ENCODE peak calls at places on chromosomes 12 and 14, in seven cellular contexts. F is neuronal stem cell, Z is GM23338, E is PC-3, R is A549, A is IMR-90, I is fibroblast of lung. L is an unnamed sample.

GRCh38 chr14:61662437-61663311 is 32.6 kb upstream of the HIF1A start:
- DNase-seq in F (no peak), Z (peak; percentile 36), E (peak; percentile 99), R (peak; percentile 76), A (peak; percentile 75), I (peak; percentile 83), L (no peak)

GRCh38 chr12:92905811-92906554 is 23.1 kb downstream of the EEA1 start:
- DNase-seq in F (no peak), Z (no peak), E (no peak), R (no peak), A (peak; percentile 36), I (peak; percentile 26), L (no peak)

GRCh38 chr12:6172086-6172485 is 28.1 kb upstream of the CD9 start:
- DNase-seq in F (no peak), Z (no peak), E (no peak), R (no peak), A (no peak), I (no peak), L (no peak)

GRCh38 chr14:21084988-21085853 is 13.2 kb downstream of the ZNF219 start:
- DNase-seq in F (no peak), Z (no peak), E (peak; percentile 20), R (no peak), A (peak; percentile 91), I (peak; percentile 85), L (no peak)

GRCh38 chr14:69354383-69355154 is 43.5 kb downstream of the ERH start:
- DNase-seq in F (no peak), Z (no peak), E (no peak), R (no peak), A (peak; percentile 5), I (no peak), L (no peak)

GRCh38 chr14:25607095-25607657 is 557.2 kb upstream of the STXBP6 start:
- DNase-seq in F (no peak), Z (peak; percentile 45), E (no peak), R (no peak), A (no peak), I (no peak), L (no peak)

GRCh38 chr12:54723653-54724256 is 75.6 kb upstream of the DCD start:
- DNase-seq in F (no peak), Z (peak; percentile 75), E (peak; percentile 61), R (peak; percentile 28), A (peak; percentile 11), I (peak; percentile 0), L (peak; percentile 46)

GRCh38 chr12:41743835-41744234 is 400.8 kb downstream of the GXYLT1 start:
- DNase-seq in F (no peak), Z (no peak), E (peak; percentile 57), R (peak; percentile 77), A (no peak), I (peak; percentile 40), L (no peak)

GRCh38 chr14:102811254-102811963 is 34.2 kb downstream of the TRAF3 start:
- DNase-seq in F (no peak), Z (no peak), E (no peak), R (no peak), A (no peak), I (no peak), L (no peak)

GRCh38 chr12:33634544-33634943 is 194.9 kb upstream of the SYT10 start:
- DNase-seq in F (no peak), Z (no peak), E (no peak), R (no peak), A (no peak), I (no peak), L (no peak)

GRCh38 chr12:110068654-110069053 is 20.3 kb upstream of the C12orf76 start:
- DNase-seq in F (no peak), Z (no peak), E (no peak), R (no peak), A (no peak), I (no peak), L (no peak)

GRCh38 chr12:57127101-57127709 is 1.1 kb upstream of the LRP1 start:
- DNase-seq in F (peak; percentile 71), Z (peak; percentile 85), E (peak; percentile 62), R (peak; percentile 79), A (no peak), I (no peak), L (peak; percentile 89)

GRCh38 chr14:45051180-45051579 is 32.7 kb upstream of the PRPF39 start:
- DNase-seq in F (no peak), Z (no peak), E (no peak), R (no peak), A (no peak), I (no peak), L (no peak)

GRCh38 chr12:100995201-100995600 is 200.6 kb downstream of the ANO4 start:
- DNase-seq in F (peak; percentile 47), Z (peak; percentile 29), E (peak; percentile 23), R (no peak), A (peak; percentile 50), I (peak; percentile 87), L (no peak)

GRCh38 chr14:24157331-24157730 is 3.7 kb upstream of the IRF9 start:
- DNase-seq in F (no peak), Z (no peak), E (no peak), R (no peak), A (no peak), I (no peak), L (no peak)

GRCh38 chr12:103779410-103780092 is 61.5 kb downstream of the NT5DC3 start:
- DNase-seq in F (no peak), Z (peak; percentile 41), E (no peak), R (no peak), A (peak; percentile 8), I (peak; percentile 59), L (no peak)

GRCh38 chr12:109663766-109664165 is 49.9 kb upstream of the FAM222A start:
- DNase-seq in F (no peak), Z (no peak), E (no peak), R (no peak), A (no peak), I (no peak), L (no peak)

GRCh38 chr12:120416490-120417216 is 21.3 kb upstream of the COX6A1 start:
- DNase-seq in F (no peak), Z (no peak), E (no peak), R (no peak), A (no peak), I (no peak), L (no peak)

GRCh38 chr12:55729592-55730446 is 1.0 kb upstream of the CD63 start:
- DNase-seq in F (peak; percentile 82), Z (peak; percentile 96), E (peak; percentile 93), R (peak; percentile 91), A (peak; percentile 94), I (peak; percentile 95), L (peak; percentile 94)

GRCh38 chr14:59314019-59314608 is 125.6 kb downstream of the DAAM1 start:
- DNase-seq in F (no peak), Z (no peak), E (peak; percentile 76), R (peak; percentile 23), A (no peak), I (no peak), L (no peak)

GRCh38 chr14:59310644-59311043 is 122.2 kb downstream of the DAAM1 start:
- DNase-seq in F (no peak), Z (no peak), E (peak; percentile 82), R (no peak), A (no peak), I (peak; percentile 41), L (no peak)

GRCh38 chr14:59313063-59314018 is 124.9 kb downstream of the DAAM1 start:
- DNase-seq in F (no peak), Z (no peak), E (no peak), R (no peak), A (no peak), I (no peak), L (no peak)

GRCh38 chr14:59309291-59309900 is 120.9 kb downstream of the DAAM1 start:
- DNase-seq in F (no peak), Z (no peak), E (no peak), R (no peak), A (no peak), I (peak; percentile 46), L (no peak)

DNA sequence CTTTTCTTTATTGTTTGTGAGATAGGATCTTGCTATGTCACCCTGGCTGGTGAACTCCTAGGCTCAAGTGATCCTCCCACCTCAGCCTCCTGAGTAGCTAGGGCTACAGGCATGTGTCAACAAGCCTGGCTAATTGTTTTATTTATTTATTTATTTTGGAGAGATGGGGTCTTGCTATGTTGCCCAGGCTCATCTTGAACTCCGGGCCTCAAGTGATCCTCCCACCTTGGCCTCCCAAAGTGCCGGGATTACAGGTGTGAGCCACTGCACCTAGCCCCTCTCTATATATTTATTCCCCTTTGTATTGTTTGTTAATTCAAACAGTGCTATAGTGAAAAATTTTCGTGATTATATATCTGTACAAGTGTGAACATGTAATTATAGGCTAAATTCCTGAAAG is 123.3 kb downstream of the DAAM1 start:
- DNase-seq in F (no peak), Z (no peak), E (no peak), R (no peak), A (no peak), I (no peak), L (no peak)
- H3K4me2 ChIP-seq in F (no peak overlapping the region), Z (no peak overlapping the region), E (no peak overlapping the region), R (no peak overlapping the region), A (no peak overlapping the region), I (no peak overlapping the region), L (no peak overlapping the region)

DNA sequence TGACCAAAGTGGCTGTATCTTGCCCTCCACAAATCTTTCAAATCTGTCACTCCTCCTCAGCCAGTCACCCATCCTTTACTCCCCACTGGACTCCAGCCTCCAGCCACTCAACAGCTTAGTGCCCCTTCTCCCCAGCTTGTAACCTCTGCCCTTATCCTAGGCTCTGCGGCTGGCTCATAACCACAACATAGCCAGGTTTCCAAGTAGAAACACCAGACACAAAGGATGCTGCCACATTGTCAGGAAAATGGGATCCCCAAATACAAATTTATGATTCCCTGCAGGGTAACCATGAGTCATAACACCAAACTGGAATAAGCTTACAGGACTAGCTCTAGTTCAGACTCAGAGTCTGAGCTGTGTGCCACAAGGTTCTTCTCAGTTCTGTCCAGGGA is 15.1 kb downstream of the OXA1L start:
- DNase-seq in F (no peak), Z (no peak), E (peak; percentile 45), R (no peak), A (peak; percentile 43), I (peak; percentile 20), L (no peak)
- H3K4me2 ChIP-seq in F (no peak overlapping the region), Z (no peak overlapping the region), E (no peak overlapping the region), R (no peak overlapping the region), A (no peak overlapping the region), I (no peak overlapping the region), L (no peak overlapping the region)

DNA sequence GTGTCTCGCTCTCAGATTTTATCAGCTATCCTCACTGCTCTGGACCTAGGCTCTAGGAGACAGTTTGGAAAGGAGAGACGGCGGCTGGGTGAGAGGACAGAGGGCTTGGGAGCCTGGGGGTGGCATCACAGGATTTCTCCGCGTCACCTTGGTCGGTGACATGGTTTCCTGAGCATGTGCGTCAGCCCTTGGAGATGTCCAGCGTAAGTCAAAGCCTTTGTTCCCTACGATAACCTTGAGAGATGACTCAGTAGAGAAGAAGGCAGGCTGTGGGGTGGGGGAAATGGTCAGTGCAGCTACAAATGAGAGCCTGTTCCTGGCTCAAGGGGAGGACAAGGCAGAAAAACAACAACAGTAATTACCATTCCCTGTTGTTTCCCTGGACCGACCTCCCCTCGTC is 90.2 kb upstream of the TBX3 start:
- DNase-seq in F (no peak), Z (no peak), E (peak; percentile 31), R (peak; percentile 74), A (peak; percentile 85), I (peak; percentile 82), L (no peak)
- H3K4me2 ChIP-seq in F (no peak overlapping the region), Z (no peak overlapping the region), E (no peak overlapping the region), R (no peak overlapping the region), A (no peak overlapping the region), I (no peak overlapping the region), L (no peak overlapping the region)

DNA sequence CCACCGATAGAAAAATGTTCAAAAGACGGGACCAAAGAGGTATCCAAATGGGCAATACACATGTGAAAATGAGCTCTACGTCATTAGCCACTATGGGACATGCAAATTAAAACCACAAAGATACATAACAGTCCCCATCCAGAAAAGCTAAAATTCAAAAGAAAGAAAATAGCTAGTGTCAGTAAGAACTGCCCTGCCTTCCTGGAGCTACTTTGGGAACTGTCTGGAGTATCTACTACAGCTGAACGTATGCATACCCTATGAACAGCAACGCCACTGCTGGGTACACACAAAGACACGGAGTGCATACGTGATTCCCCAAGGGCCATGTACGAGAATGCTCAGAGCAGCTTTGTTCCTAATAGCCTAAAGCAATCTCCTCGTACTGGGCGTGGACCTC is 25.8 kb upstream of the KRT77 start:
- DNase-seq in F (no peak), Z (no peak), E (no peak), R (no peak), A (no peak), I (no peak), L (no peak)
- H3K4me2 ChIP-seq in F (no peak overlapping the region), Z (no peak overlapping the region), E (no peak overlapping the region), R (no peak overlapping the region), A (no peak overlapping the region), I (no peak overlapping the region), L (no peak overlapping the region)

L was measured in H9.